ENCODE peak calls at places on chromosome 11, in five cellular contexts. One of them, this sample, is unnamed.

GRCh38 chr11:130219148-130219547 is 59.6 kb downstream of the ST14 start:
- DNase-seq in hepatocyte: no peak
- DNase-seq in Calu3: no peak
- DNase-seq in Caki2: no peak
- DNase-seq in COR-L47: no peak
- DNase-seq in this sample: no peak

GRCh38 chr11:134573857-134574256 is 161.8 kb upstream of the B3GAT1 start:
- DNase-seq in Caki2: no peak
- DNase-seq in Calu3: no peak
- DNase-seq in COR-L47: no peak
- DNase-seq in hepatocyte: no peak
- DNase-seq in this sample: no peak

GRCh38 chr11:12205330-12205729 is 94.9 kb downstream of the MICAL2 start:
- DNase-seq in Calu3: no peak
- DNase-seq in hepatocyte: no peak
- DNase-seq in COR-L47: no peak
- DNase-seq in Caki2: no peak
- DNase-seq in this sample: no peak

GRCh38 chr11:76313913-76314740 is 66.8 kb downstream of the THAP12 start:
- DNase-seq in Calu3: no peak
- DNase-seq in Caki2: no peak
- DNase-seq in hepatocyte: peak; percentile 37
- DNase-seq in COR-L47: no peak
- DNase-seq in this sample: no peak

GRCh38 chr11:87352759-87353707 is 315.3 kb downstream of the TMEM135 start:
- DNase-seq in hepatocyte: peak; percentile 91
- DNase-seq in COR-L47: peak; percentile 80
- DNase-seq in Caki2: peak; percentile 50
- DNase-seq in Calu3: peak; percentile 85
- DNase-seq in this sample: peak; percentile 91

GRCh38 chr11:126624491-126624890 is 269.0 kb downstream of the ST3GAL4 start:
- DNase-seq in hepatocyte: no peak
- DNase-seq in COR-L47: no peak
- DNase-seq in Caki2: no peak
- DNase-seq in Calu3: no peak
- DNase-seq in this sample: no peak

GRCh38 chr11:111975076-111975806 is 38.1 kb downstream of the DIXDC1 start:
- DNase-seq in hepatocyte: no peak
- DNase-seq in COR-L47: no peak
- DNase-seq in Caki2: no peak
- DNase-seq in Calu3: no peak
- DNase-seq in this sample: no peak

GRCh38 chr11:129372609-129373488 is 2.8 kb upstream of the BARX2 start:
- DNase-seq in COR-L47: no peak
- DNase-seq in hepatocyte: no peak
- DNase-seq in Calu3: no peak
- DNase-seq in Caki2: no peak
- DNase-seq in this sample: no peak

GRCh38 chr11:28439403-28439802 is 331.2 kb downstream of the METTL15 start:
- DNase-seq in Calu3: no peak
- DNase-seq in hepatocyte: no peak
- DNase-seq in Caki2: no peak
- DNase-seq in COR-L47: no peak
- DNase-seq in this sample: no peak

GRCh38 chr11:106160494-106160893 is 83.0 kb downstream of the AASDHPPT start:
- DNase-seq in Calu3: no peak
- DNase-seq in Caki2: no peak
- DNase-seq in hepatocyte: no peak
- DNase-seq in COR-L47: no peak
- DNase-seq in this sample: no peak

GRCh38 chr11:119496453-119496852 is 73.5 kb upstream of the THY1 start:
- DNase-seq in Caki2: no peak
- DNase-seq in COR-L47: no peak
- DNase-seq in Calu3: no peak
- DNase-seq in hepatocyte: no peak
- DNase-seq in this sample: no peak